ENCODE peak calls at places on chromosomes 2 and 18, in four cellular contexts. W, Y, T and P are unnamed samples.

GRCh38 chr18:72867721-72868665 is at the start of gene NETO1:
- DNase-seq in W (peak; percentile 41), Y (no peak), T (no peak), P (no peak)

GRCh38 chr2:30903326-30903725 is 96.1 kb upstream of the CAPN13 start:
- DNase-seq in W (no peak), Y (no peak), T (no peak), P (no peak)

GRCh38 chr18:70072678-70073077 is 125.0 kb upstream of the CD226 start:
- DNase-seq in W (peak; percentile 33), Y (no peak), T (peak; percentile 40), P (no peak)

GRCh38 chr2:8633735-8634313 is 48.0 kb upstream of the ID2 start:
- DNase-seq in W (peak; percentile 59), Y (no peak), T (peak; percentile 78), P (no peak)

GRCh38 chr2:29114841-29115609 is at the start of gene CLIP4:
- DNase-seq in W (peak; percentile 29), Y (no peak), T (peak; percentile 90), P (no peak)

GRCh38 chr18:37249171-37249886 is 316.3 kb downstream of the CELF4 start:
- DNase-seq in W (no peak), Y (no peak), T (no peak), P (no peak)

GRCh38 chr2:46970334-46971288 is 55.0 kb upstream of the MCFD2 start:
- DNase-seq in W (peak; percentile 77), Y (no peak), T (peak; percentile 64), P (peak; percentile 88)

GRCh38 chr2:119694994-119695521 is 16.1 kb downstream of the TMEM177 start:
- DNase-seq in W (no peak), Y (no peak), T (no peak), P (no peak)

GRCh38 chr18:7727381-7728076 is 160.4 kb downstream of the PTPRM start:
- DNase-seq in W (no peak), Y (no peak), T (no peak), P (no peak)

GRCh38 chr2:172339431-172340010 is 87.9 kb upstream of the ITGA6 start:
- DNase-seq in W (no peak), Y (no peak), T (peak; percentile 71), P (no peak)

GRCh38 chr18:44733069-44733753 is 52.5 kb downstream of the SETBP1 start:
- DNase-seq in W (peak; percentile 76), Y (no peak), T (no peak), P (peak; percentile 90)

GRCh38 chr2:63425079-63425416 is 163.2 kb downstream of the WDPCP start:
- DNase-seq in W (no peak), Y (no peak), T (no peak), P (no peak)

GRCh38 chr2:127664065-127664894 is 11.1 kb downstream of the LIMS2 start:
- DNase-seq in W (no peak), Y (peak; percentile 80), T (no peak), P (peak; percentile 52)

GRCh38 chr2:143473206-143473605 is 344.0 kb downstream of the ARHGAP15 start:
- DNase-seq in W (peak; percentile 74), Y (no peak), T (no peak), P (no peak)

GRCh38 chr2:144183744-144184143 is 336.2 kb downstream of the ZEB2 start:
- DNase-seq in W (no peak), Y (no peak), T (peak; percentile 7), P (no peak)

GRCh38 chr2:211228559-211228958 is 672.2 kb downstream of the CPS1 start:
- DNase-seq in W (no peak), Y (no peak), T (peak; percentile 5), P (no peak)

GRCh38 chr2:217360781-217361485 is 501.1 kb upstream of the TNP1 start:
- DNase-seq in W (peak; percentile 87), Y (no peak), T (peak; percentile 39), P (no peak)

GRCh38 chr2:32947484-32948143 is 861 bp downstream of the LTBP1 start:
- DNase-seq in W (peak; percentile 64), Y (no peak), T (peak; percentile 62), P (no peak)

GRCh38 chr2:212930556-212930955 is 220.9 kb downstream of the IKZF2 start:
- DNase-seq in W (no peak), Y (no peak), T (no peak), P (no peak)

GRCh38 chr2:180358458-180358857 is 351.4 kb upstream of the CWC22 start:
- DNase-seq in W (no peak), Y (no peak), T (no peak), P (no peak)

GRCh38 chr2:20182241-20182931 is 42.5 kb downstream of the SDC1 start:
- DNase-seq in W (peak; percentile 98), Y (no peak), T (no peak), P (peak; percentile 88)

GRCh38 chr18:79186649-79187048 is 117.5 kb downstream of the ATP9B start:
- DNase-seq in W (no peak), Y (no peak), T (no peak), P (no peak)

GRCh38 chr18:8847900-8848299 is 142.5 kb downstream of the MTCL1 start:
- DNase-seq in W (no peak), Y (no peak), T (no peak), P (no peak)

GRCh38 chr2:84939426-84940087 is 31.4 kb upstream of the KCMF1 start:
- DNase-seq in W (no peak), Y (no peak), T (no peak), P (no peak)

GRCh38 chr18:74652392-74652988 is 54.8 kb downstream of the ZNF407 start:
- DNase-seq in W (peak; percentile 69), Y (no peak), T (peak; percentile 64), P (no peak)

GRCh38 chr18:36622610-36623009 is 206.2 kb downstream of the TPGS2 start:
- DNase-seq in W (no peak), Y (no peak), T (no peak), P (no peak)

GRCh38 chr2:218020966-218021535 is 18.3 kb upstream of the TNS1 start:
- DNase-seq in W (no peak), Y (peak; percentile 53), T (no peak), P (peak; percentile 20)

GRCh38 chr18:21820035-21820810 is 79.6 kb downstream of the MIB1 start:
- DNase-seq in W (peak; percentile 28), Y (no peak), T (peak; percentile 9), P (no peak)

GRCh38 chr18:22348521-22349316 is 69.0 kb downstream of the CTAGE1 start:
- DNase-seq in W (peak; percentile 77), Y (no peak), T (peak; percentile 84), P (no peak)

GRCh38 chr18:8752329-8752728 is 47.0 kb downstream of the MTCL1 start:
- DNase-seq in W (no peak), Y (no peak), T (no peak), P (no peak)

GRCh38 chr18:57131782-57132181 is 15.1 kb upstream of the BOD1L2 start:
- DNase-seq in W (no peak), Y (no peak), T (no peak), P (no peak)

GRCh38 chr2:121794233-121794632 is 38.8 kb downstream of the TSN start:
- DNase-seq in W (no peak), Y (no peak), T (no peak), P (no peak)
- H3K4me1 ChIP-seq in W (peaks cover 12% of the 10 kb centered on the region), Y (no peaks in the 10 kb centered on the region), T (no peaks in the 10 kb centered on the region), P (peaks cover 7% of the 10 kb centered on the region)

GRCh38 chr2:65436169-65436824 is 3.9 kb upstream of the SPRED2 start:
- DNase-seq in W (peak; percentile 85), Y (peak; percentile 95), T (peak; percentile 95), P (peak; percentile 85)
- TF ChIP-seq CTCF in W (no peak), Y (no peak), T (no peak), P (no peak)

GRCh38 chr2:234426616-234427015 is 70.3 kb downstream of the ARL4C start:
- DNase-seq in W (no peak), Y (no peak), T (no peak), P (no peak)

GRCh38 chr2:234425923-234426603 is 70.8 kb downstream of the ARL4C start:
- DNase-seq in W (peak; percentile 34), Y (no peak), T (no peak), P (no peak)

GRCh38 chr2:234422895-234423505 is 73.9 kb downstream of the ARL4C start:
- DNase-seq in W (no peak), Y (no peak), T (no peak), P (no peak)

GRCh38 chr2:234422242-234422641 is 74.6 kb downstream of the ARL4C start:
- DNase-seq in W (peak; percentile 96), Y (no peak), T (peak; percentile 76), P (no peak)

GRCh38 chr2:234423884-234424283 is 73.0 kb downstream of the ARL4C start:
- DNase-seq in W (no peak), Y (no peak), T (no peak), P (no peak)
- H3K4me1 ChIP-seq in W (peaks cover 38% of the 10 kb centered on the region), Y (peaks cover 25% of the 10 kb centered on the region), T (peaks cover 4% of the 10 kb centered on the region), P (peaks cover 21% of the 10 kb centered on the region)

DNA sequence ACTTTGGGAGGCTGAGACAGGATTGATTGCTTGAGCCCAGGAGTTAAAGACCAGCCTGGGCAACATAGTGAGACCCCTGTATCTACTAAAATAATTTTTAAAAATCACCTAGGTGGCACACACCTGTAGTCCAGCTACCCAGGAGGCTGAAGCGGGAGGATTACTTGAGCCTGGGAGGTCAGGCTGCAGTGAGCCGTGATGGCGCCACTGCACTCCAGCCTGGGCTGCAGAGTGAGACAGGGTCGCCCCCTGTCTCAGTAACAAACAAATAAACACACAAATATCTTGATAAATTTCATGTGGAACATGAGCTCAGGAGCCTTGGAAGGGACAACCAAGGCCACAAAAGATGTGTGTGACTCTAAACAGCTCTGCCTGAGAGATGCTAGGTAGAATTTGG is 11.7 kb upstream of the ANKRD53 start:
- DNase-seq in W (no peak), Y (no peak), T (no peak), P (no peak)
- TF ChIP-seq CTCF in W (no peak), Y (no peak), T (no peak), P (no peak)

DNA sequence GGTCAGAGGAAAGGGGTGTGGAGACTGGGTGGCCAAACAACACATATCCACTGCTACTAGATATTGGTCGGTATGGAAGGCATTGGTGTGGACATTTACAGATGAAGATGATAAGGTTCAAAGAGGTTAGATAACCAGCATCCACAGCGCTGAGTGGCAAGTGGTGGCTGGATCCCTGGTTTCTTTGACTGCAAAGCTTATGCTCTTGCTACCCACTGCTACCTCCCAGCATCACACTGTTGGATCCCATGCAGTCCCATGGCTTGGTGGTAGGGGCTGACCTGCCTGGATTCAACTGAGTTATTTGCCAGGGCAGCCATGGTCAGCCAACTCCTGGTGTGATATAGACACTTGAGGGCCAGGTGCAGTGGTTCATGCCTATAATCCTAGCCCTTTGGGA is 53.6 kb downstream of the DDX1 start:
- DNase-seq in W (no peak), Y (no peak), T (no peak), P (no peak)
- H3K4me1 ChIP-seq in W (peaks cover 4% of the 10 kb centered on the region), Y (no peaks in the 10 kb centered on the region), T (no peaks in the 10 kb centered on the region), P (peaks cover 3% of the 10 kb centered on the region)

DNA sequence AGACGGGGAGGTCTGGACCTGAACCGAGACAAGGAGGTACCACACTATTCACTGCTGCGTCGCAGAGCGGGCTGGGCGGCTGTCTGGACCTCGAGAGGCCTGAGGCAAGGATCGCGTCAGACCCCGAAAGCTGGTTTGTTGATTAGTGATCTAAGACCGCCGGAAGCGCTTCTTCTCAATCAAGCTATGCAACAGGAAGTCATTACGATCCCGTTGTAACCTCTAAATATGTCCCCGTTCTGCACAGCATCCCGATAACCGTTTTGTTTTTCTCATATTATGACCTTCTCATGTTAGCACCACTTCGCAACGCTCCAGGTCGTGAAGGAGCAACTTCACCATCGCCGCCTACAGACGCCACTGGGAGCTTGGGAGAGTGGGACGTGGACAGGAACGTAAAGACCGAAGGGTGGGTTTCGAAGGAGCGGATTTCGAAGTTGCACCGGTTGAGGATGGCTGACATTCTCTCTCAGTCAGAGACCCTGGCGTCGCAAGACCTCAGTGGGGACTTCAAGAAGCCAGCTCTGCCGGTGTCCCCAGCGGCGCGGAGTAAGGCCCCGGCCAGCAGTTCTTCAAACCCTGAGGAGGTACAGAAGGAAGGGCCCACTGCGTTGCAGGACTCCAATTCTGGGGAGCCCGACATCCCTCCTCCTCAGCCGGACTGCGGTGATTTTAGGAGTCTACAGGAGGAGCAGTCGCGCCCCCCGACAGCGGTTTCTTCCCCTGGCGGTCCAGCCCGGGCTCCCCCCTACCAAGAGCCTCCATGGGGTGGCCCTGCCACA is at the start of the genes SLC4A1AP and SUPT7L:
- DNase-seq in W (peak; percentile 76), Y (peak; percentile 85), T (peak; percentile 83), P (peak; percentile 69)
- TF ChIP-seq CTCF in W (no peak), Y (no peak), T (peak; percentile 9), P (peak; percentile 6)